ENCODE peak calls at places on chromosomes 5 and 9, in five cellular contexts. E is GM23338, L is fibroblast of lung, Y is GM23248, S is PC-9. B is an unnamed sample.

GRCh38 chr5:40991168-40991980 is 79.8 kb downstream of the MROH2B start:
- DNase-seq in E (no peak), L (peak; percentile 72), Y (peak; percentile 2), S (peak; percentile 91), B (peak; percentile 29)

GRCh38 chr5:179301376-179301775 is 43.9 kb downstream of the ADAMTS2 start:
- DNase-seq in E (no peak), L (no peak), Y (no peak), S (no peak), B (no peak)

GRCh38 chr5:108148715-108149139 is 233.2 kb downstream of the FBXL17 start:
- DNase-seq in E (peak; percentile 55), L (peak; percentile 19), Y (peak; percentile 65), S (peak; percentile 44), B (peak; percentile 27)

GRCh38 chr9:13020706-13021105 is 245.9 kb downstream of the LURAP1L start:
- DNase-seq in E (no peak), L (no peak), Y (no peak), S (no peak), B (no peak)

GRCh38 chr5:107878676-107879075 is 207.9 kb upstream of the EFNA5 start:
- DNase-seq in E (no peak), L (peak; percentile 35), Y (peak; percentile 10), S (no peak), B (no peak)

GRCh38 chr9:100819980-100820379 is 208.5 kb upstream of the PLPPR1 start:
- DNase-seq in E (peak; percentile 9), L (no peak), Y (no peak), S (no peak), B (no peak)

GRCh38 chr5:149387982-149388381 is 8.9 kb upstream of the IL17B start:
- DNase-seq in E (no peak), L (peak; percentile 74), Y (peak; percentile 48), S (no peak), B (no peak)

GRCh38 chr9:22079873-22080341 is 70.8 kb upstream of the CDKN2B start:
- DNase-seq in E (no peak), L (peak; percentile 80), Y (peak; percentile 88), S (no peak), B (no peak)

GRCh38 chr9:105341784-105342183 is 97.3 kb downstream of the SLC44A1 start:
- DNase-seq in E (no peak), L (peak; percentile 23), Y (peak; percentile 65), S (no peak), B (no peak)

GRCh38 chr5:57950616-57951228 is 468.1 kb upstream of the ACTBL2 start:
- DNase-seq in E (peak; percentile 25), L (peak; percentile 4), Y (no peak), S (no peak), B (no peak)

GRCh38 chr5:40605295-40605958 is 74.3 kb upstream of the PTGER4 start:
- DNase-seq in E (no peak), L (peak; percentile 44), Y (no peak), S (no peak), B (no peak)

GRCh38 chr5:106454651-106455415 is 1215.9 kb downstream of the EFNA5 start:
- DNase-seq in E (peak; percentile 81), L (peak; percentile 61), Y (peak; percentile 0), S (peak; percentile 81), B (peak; percentile 40)

GRCh38 chr5:163766936-163767670 is 261.7 kb downstream of the MAT2B start:
- DNase-seq in E (no peak), L (no peak), Y (no peak), S (no peak), B (no peak)

GRCh38 chr9:97506264-97506663 is 4.8 kb downstream of the TMOD1 start:
- DNase-seq in E (no peak), L (no peak), Y (no peak), S (no peak), B (no peak)
- TF ChIP-seq EZH2 in E (no peak), L (no peak), Y (no peak), S (no peak), B (no peak)

GRCh38 chr5:159294921-159295320 is 31.8 kb downstream of the UBLCP1 start:
- DNase-seq in E (no peak), L (no peak), Y (no peak), S (no peak), B (no peak)
- H3K4me2 ChIP-seq in E (no peak overlapping the region), L (no peak overlapping the region), Y (no peak overlapping the region), S (no peak overlapping the region), B (no peak overlapping the region)

DNA sequence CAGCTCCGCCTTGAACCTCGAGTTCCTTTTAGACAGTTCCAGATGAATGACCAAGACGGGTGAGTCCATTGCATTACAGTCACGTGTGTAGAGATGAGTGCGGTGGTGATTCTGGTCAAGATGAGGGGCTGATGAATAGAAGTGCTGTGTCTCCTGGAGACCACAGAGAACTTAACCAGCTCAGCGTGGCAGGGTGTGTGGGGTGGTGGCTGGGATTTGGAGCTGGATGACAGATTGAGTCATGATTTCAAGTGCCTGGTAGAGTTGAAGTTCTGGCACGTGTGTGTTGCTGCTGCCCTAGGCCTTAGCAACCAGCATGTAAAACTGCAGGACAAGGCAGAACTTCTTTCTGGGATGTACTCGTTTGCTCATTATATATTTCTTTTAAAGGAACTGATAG is 53.3 kb downstream of the PRRC2B start:
- DNase-seq in E (no peak), L (peak; percentile 79), Y (peak; percentile 72), S (no peak), B (no peak)
- H3K36me3 ChIP-seq in E (peaks cover 88% of the 10 kb centered on the region), L (peaks cover 18% of the 10 kb centered on the region), Y (peaks cover 54% of the 10 kb centered on the region), S (peaks cover 52% of the 10 kb centered on the region), B (no peaks in the 10 kb centered on the region)

GRCh38 chr5:38258319-38259061 is at the start of gene EGFLAM:
- DNase-seq in E (peak; percentile 82), L (peak; percentile 6), Y (peak; percentile 44), S (no peak), B (peak; percentile 63)
- TF ChIP-seq EZH2 in E (peak; percentile 23), L (peak; percentile 68), Y (no peak), S (no peak), B (peak; percentile 85)

GRCh38 chr5:151153300-151153699 is 4.3 kb downstream of the ANXA6 start:
- DNase-seq in E (no peak), L (no peak), Y (no peak), S (no peak), B (no peak)
- H3K4me2 ChIP-seq in E (no peak overlapping the region), L (no peak overlapping the region), Y (no peak overlapping the region), S (no peak overlapping the region), B (no peak overlapping the region)

DNA sequence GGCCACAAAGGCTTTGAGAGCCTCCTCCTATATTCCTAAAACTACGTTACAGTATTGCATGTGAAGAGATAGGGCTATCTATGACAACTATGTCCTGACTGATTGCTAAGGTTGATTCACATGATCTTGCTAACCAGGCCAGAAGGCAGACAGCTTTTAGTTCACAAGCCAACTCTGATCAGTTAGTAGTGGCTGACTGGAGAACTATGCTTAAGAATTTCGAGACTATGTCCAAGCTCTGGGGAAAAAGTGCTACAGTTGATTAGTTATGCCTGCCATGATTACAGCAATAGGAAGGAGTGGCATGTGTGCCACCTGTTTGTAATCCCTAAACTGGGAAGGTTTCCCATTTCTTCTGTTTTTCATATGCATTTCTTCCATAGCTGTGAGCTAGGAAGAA is 223.4 kb downstream of the DOCK8 start:
- DNase-seq in E (no peak), L (peak; percentile 68), Y (peak; percentile 56), S (no peak), B (no peak)
- H3K36me3 ChIP-seq in E (no peaks in the 10 kb centered on the region), L (no peaks in the 10 kb centered on the region), Y (no peaks in the 10 kb centered on the region), S (no peaks in the 10 kb centered on the region), B (no peaks in the 10 kb centered on the region)

DNA sequence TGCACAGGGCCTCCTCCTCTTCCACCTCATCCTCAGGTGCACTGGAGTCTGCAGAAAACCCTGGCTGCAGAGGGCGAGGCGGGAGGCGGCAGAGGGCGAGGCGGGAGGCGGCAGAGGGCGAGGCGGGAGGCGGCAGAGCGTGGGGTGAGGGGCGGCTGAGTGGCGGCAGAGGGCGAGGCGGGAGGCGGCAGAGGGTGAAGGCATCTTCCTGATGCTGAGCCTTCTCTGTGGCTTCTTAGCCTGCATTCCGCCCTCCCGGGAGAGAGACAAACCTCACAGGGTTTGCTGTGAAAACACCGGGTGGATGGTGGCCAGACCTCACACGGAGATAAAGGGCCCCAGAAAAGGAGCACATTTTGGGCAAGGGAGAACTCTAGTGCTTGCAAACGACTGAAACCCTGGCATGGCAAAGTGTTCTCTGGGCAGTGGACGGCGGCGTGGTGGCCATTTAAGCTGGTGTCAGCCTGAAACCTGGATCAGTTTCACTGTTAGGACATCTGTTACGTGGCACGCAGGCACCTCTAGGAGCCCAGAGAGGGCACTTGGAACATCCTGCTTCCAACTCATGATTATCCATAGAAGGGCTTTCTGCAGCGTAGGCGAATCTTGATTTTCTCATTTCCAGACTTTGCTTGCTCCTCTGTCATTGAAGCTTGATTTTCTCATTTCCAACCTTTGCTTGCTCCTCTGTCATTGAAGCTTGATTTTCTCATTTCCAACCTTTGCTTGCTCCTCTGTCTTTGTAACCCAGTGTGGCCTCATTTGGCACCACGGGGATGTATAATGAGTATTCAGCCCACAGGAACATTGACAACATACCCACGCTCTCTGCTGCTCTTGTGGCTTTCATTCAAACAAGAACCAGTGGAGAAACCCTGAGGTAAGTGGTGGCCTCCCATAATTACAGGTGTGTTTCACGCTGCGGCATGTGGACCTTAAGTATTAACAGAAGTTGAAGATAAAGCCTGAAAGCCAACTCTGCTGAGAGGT is 16.3 kb upstream of the PLEKHG4B start:
- DNase-seq in E (no peak), L (no peak), Y (no peak), S (no peak), B (no peak)
- TF ChIP-seq EZH2 in E (no peak), L (peak; percentile 30), Y (peak; percentile 43), S (peak; percentile 69), B (no peak)

GRCh38 chr5:31193026-31193425 is 460 bp upstream of the CDH6 start:
- DNase-seq in E (peak; percentile 7), L (no peak), Y (no peak), S (no peak), B (no peak)

GRCh38 chr5:31194458-31194808 is 947 bp downstream of the CDH6 start:
- DNase-seq in E (no peak), L (peak; percentile 20), Y (peak; percentile 47), S (no peak), B (no peak)

GRCh38 chr5:31196309-31196708 is 2.8 kb downstream of the CDH6 start:
- DNase-seq in E (peak; percentile 57), L (peak; percentile 65), Y (peak; percentile 10), S (no peak), B (peak; percentile 25)

GRCh38 chr5:31193591-31194457 is at the start of gene CDH6:
- DNase-seq in E (peak; percentile 93), L (peak; percentile 83), Y (peak; percentile 62), S (no peak), B (peak; percentile 70)

GRCh38 chr5:31194892-31195291 is 1.4 kb downstream of the CDH6 start:
- DNase-seq in E (no peak), L (peak; percentile 55), Y (peak; percentile 39), S (no peak), B (no peak)
- H3K4me2 ChIP-seq in E (peak overlapping the region; percentile 99), L (peak overlapping the region; percentile 79), Y (peak overlapping the region; percentile 72), S (peak overlapping the region; percentile 41), B (peak overlapping the region; percentile 93)

GRCh38 chr5:78597858-78598415 is 50.6 kb downstream of the LHFPL2 start:
- DNase-seq in E (no peak), L (peak; percentile 90), Y (peak; percentile 66), S (peak; percentile 80), B (no peak)
- H3K36me3 ChIP-seq in E (no peaks in the 10 kb centered on the region), L (no peaks in the 10 kb centered on the region), Y (no peaks in the 10 kb centered on the region), S (no peaks in the 10 kb centered on the region), B (no peaks in the 10 kb centered on the region)

B was measured in hepatocyte.